ENCODE peak calls at places on chromosome 6, in ten cellular contexts. C is psoas muscle, S is heart right ventricle, A is pancreas, F is BE2C, H is uterus, K is gastrocnemius medialis, J is AG04450, R is Peyer's patch, B is adipocyte. L is an unnamed sample. For H3K27me3 and H3K9me3, the result is how much of the 10 kb centered on the place peaks cover.

GRCh38 chr6:6984585-6985366 is 123.0 kb upstream of the RREB1 start:
- DNase-seq in K (no peak), S (no peak), R (peak), J (no peak), A (no peak), H (no peak), B (no peak), F (no peak), C (no peak), L (no peak)

GRCh38 chr6:30685977-30686907 is at the start of gene PPP1R18:
- DNase-seq in C (peak), J (no peak), K (peak), F (peak), H (peak), S (peak), R (peak), B (peak), A (peak), L (peak)

GRCh38 chr6:15793288-15793687 is 130.5 kb upstream of the DTNBP1 start:
- DNase-seq in B (peak), J (no peak), A (no peak), K (peak), S (peak), F (no peak), C (peak), R (no peak), H (no peak), L (peak)

GRCh38 chr6:161673026-161673425 is 399.2 kb upstream of the AGPAT4 start:
- DNase-seq in J (no peak), C (no peak), H (no peak), K (no peak), F (no peak), R (no peak), B (no peak), S (no peak), A (no peak), L (no peak)

GRCh38 chr6:168666751-168667427 is 225.9 kb downstream of the SMOC2 start:
- DNase-seq in R (no peak), A (no peak), C (no peak), H (peak), K (no peak), F (no peak), J (no peak), S (no peak), B (no peak), L (no peak)

GRCh38 chr6:44681782-44682181 is 294.3 kb downstream of the CDC5L start:
- DNase-seq in K (no peak), B (no peak), R (no peak), C (no peak), H (no peak), J (no peak), A (no peak), F (no peak), S (no peak), L (no peak)

GRCh38 chr6:30556714-30556963 is 350 bp upstream of the GNL1 start:
- DNase-seq in C (peak), A (no peak), H (peak), F (no peak), B (no peak), S (peak), K (peak), R (no peak), J (no peak), L (no peak)

GRCh38 chr6:135812085-135812526 is 39.4 kb upstream of the PDE7B start:
- DNase-seq in C (peak), J (no peak), H (no peak), F (peak), B (peak), A (no peak), K (peak), S (peak), R (no peak), L (peak)

GRCh38 chr6:132750455-132751248 is 7.1 kb downstream of the VNN2 start:
- DNase-seq in H (no peak), C (no peak), F (no peak), R (no peak), A (no peak), B (no peak), S (no peak), K (no peak), J (no peak), L (no peak)

GRCh38 chr6:38283734-38284362 is 355.9 kb downstream of the BTBD9 start:
- DNase-seq in S (no peak), H (no peak), K (no peak), R (no peak), F (no peak), B (no peak), A (no peak), C (no peak), J (no peak), L (peak)

GRCh38 chr6:46973029-46973428 is 51.3 kb upstream of the ADGRF5 start:
- DNase-seq in A (no peak), H (no peak), R (no peak), S (no peak), B (no peak), K (no peak), J (no peak), C (no peak), F (no peak), L (no peak)

GRCh38 chr6:20900396-20901160 is 366.3 kb downstream of the CDKAL1 start:
- DNase-seq in B (no peak), F (no peak), R (no peak), S (no peak), A (no peak), H (no peak), C (no peak), K (no peak), J (no peak), L (no peak)

GRCh38 chr6:151482290-151482689 is 11.5 kb upstream of the CCDC170 start:
- DNase-seq in S (no peak), H (no peak), B (peak), A (no peak), R (no peak), K (no peak), J (no peak), C (no peak), F (no peak), L (no peak)

GRCh38 chr6:125869427-125869826 is 78.7 kb downstream of the NCOA7 start:
- DNase-seq in C (no peak), B (no peak), J (no peak), A (no peak), K (no peak), S (peak), H (no peak), F (peak), R (no peak), L (no peak)

GRCh38 chr6:150588862-150589499 is 10.7 kb upstream of the PLEKHG1 start:
- DNase-seq in F (no peak), A (no peak), J (no peak), R (no peak), C (no peak), H (no peak), B (no peak), S (no peak), K (no peak), L (no peak)

GRCh38 chr6:43242908-43243648 is at the start of gene TTBK1:
- DNase-seq in K (no peak), J (no peak), F (peak), C (peak), S (no peak), B (no peak), A (no peak), H (no peak), R (no peak), L (no peak)

GRCh38 chr6:66675906-66676305 is 968.9 kb upstream of the EYS start:
- DNase-seq in J (no peak), F (no peak), K (no peak), B (no peak), C (no peak), A (no peak), H (no peak), R (no peak), S (no peak), L (no peak)

GRCh38 chr6:160362556-160362955 is 14.4 kb downstream of the SLC22A3 start:
- DNase-seq in J (no peak), K (no peak), A (no peak), S (peak), C (no peak), H (no peak), B (no peak), R (no peak), F (no peak), L (no peak)

GRCh38 chr6:24779416-24779815 is 4.7 kb downstream of the GMNN start:
- DNase-seq in K (no peak), B (no peak), C (no peak), J (no peak), S (no peak), F (no peak), H (no peak), R (no peak), A (no peak), L (no peak)

GRCh38 chr6:36731622-36732310 is 34.1 kb downstream of the RAB44 start:
- DNase-seq in K (no peak), A (no peak), C (peak), F (no peak), J (no peak), B (no peak), S (no peak), H (no peak), R (no peak), L (no peak)

GRCh38 chr6:7033202-7033601 is 74.6 kb upstream of the RREB1 start:
- DNase-seq in R (no peak), B (no peak), F (no peak), H (no peak), S (no peak), K (no peak), C (no peak), J (no peak), A (no peak), L (no peak)

GRCh38 chr6:20366082-20366834 is 35.4 kb upstream of the E2F3 start:
- DNase-seq in A (no peak), J (no peak), H (no peak), R (no peak), F (no peak), K (no peak), C (no peak), B (no peak), S (no peak), L (no peak)

GRCh38 chr6:34046617-34047016 is 99.3 kb downstream of the GRM4 start:
- DNase-seq in R (no peak), B (no peak), C (no peak), K (no peak), J (no peak), A (no peak), S (no peak), H (no peak), F (no peak), L (no peak)

GRCh38 chr6:127907960-127908640 is 7.2 kb upstream of the THEMIS start:
- DNase-seq in S (no peak), A (no peak), B (no peak), K (no peak), J (no peak), R (no peak), H (no peak), F (no peak), C (no peak), L (no peak)

GRCh38 chr6:138769102-138769676 is 4.4 kb upstream of the CCDC28A start:
- DNase-seq in A (no peak), K (no peak), R (no peak), C (no peak), J (no peak), H (no peak), F (no peak), S (no peak), B (no peak), L (no peak)

GRCh38 chr6:55474386-55474785 is 104.6 kb downstream of the HMGCLL1 start:
- DNase-seq in S (no peak), K (no peak), F (no peak), R (no peak), A (no peak), C (no peak), J (no peak), B (no peak), H (no peak), L (no peak)

GRCh38 chr6:156809034-156809433 is 31.9 kb downstream of the ARID1B start:
- DNase-seq in K (peak), R (no peak), S (no peak), B (peak), A (no peak), F (peak), J (no peak), H (no peak), C (no peak), L (no peak)

DNA sequence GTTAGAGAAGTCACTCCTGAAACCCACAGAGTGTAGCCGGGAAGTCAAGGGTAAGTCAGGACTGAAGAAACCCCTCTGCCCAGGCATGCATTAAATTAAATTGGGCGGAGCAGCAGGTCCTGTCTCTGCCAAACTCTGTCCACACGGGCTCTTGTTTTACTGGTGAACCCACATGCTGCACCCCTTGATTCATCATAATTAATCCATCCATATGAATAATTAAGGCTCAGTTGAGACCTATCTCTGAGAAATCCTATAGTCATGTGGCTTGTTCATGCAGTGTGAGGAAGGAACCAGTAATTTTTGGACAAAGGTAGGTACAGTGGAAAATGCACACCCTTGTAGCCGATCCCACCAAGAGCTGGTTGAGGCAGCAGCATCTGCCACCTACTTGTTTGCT is 43.0 kb downstream of the PXDC1 start:
- DNase-seq in K (no peak), F (no peak), S (no peak), A (no peak), B (no peak), J (no peak), H (no peak), R (no peak), C (no peak), L (no peak)
- H3K4me3 ChIP-seq in K (no peak), F (no peak), S (no peak), A (no peak), B (no peak), J (no peak), H (no peak), R (no peak), C (no peak), L (no peak)

GRCh38 chr6:27312950-27313271 is 838 bp upstream of the POM121L2 start:
- DNase-seq in A (no peak), B (no peak), K (no peak), C (no peak), J (no peak), F (no peak), R (no peak), S (no peak), H (no peak), L (no peak)

GRCh38 chr6:27314046-27314445 is 2.0 kb upstream of the POM121L2 start:
- DNase-seq in F (no peak), H (no peak), R (no peak), S (no peak), A (no peak), C (no peak), B (no peak), J (no peak), K (no peak), L (no peak)

GRCh38 chr6:27311806-27312145 is 297 bp downstream of the POM121L2 start:
- DNase-seq in J (no peak), K (no peak), H (no peak), C (no peak), F (no peak), R (no peak), S (no peak), B (no peak), A (peak), L (no peak)

DNA sequence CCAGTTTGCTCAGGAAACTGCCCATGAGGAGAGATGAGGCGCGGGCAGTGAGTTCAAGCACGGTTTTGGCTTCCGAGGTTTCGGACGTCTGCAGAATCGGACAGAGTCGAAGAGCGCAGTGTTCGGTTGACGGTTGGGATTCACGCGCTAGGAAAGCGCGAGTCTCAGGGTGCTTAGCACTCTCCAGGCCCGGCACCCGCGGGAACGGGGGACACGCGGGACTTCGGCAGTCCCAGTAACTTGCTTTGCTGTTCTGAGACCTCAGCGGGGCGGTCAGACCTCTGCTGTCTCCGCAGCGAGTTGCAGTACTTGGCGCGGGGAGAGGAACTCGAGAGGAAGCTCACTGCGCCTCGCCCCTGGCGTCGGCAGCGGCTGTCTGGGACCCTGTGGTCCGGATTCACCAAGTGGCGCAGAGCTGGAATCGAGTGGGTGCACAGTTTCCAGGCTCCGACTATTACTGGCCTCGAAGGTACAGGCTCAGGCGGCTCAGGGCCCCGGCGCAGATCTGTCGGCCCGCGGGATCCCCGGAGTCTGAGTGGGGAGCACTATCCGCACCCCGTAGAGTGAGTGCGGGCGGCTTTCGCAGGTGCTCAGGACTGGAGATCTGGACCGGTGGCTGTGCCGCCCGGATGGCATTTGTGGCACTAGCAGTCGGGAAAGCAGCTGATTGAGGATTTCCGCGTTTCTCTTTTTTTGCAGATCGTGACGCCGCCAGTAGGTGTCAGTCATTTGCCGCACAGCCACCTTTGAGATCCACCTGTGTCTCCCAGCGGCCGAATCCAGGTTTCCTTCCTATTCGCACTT is at the start of gene POM121L2:
- DNase-seq in A (peak), K (no peak), S (no peak), J (no peak), R (peak), B (peak), F (peak), C (no peak), H (no peak), L (peak)
- H3K27me3 ChIP-seq in A (under half), K (under half), S (half or more), J (under half), R (under half), B (under half), F (under half), C (under half), H (under half), L (under half)

DNA sequence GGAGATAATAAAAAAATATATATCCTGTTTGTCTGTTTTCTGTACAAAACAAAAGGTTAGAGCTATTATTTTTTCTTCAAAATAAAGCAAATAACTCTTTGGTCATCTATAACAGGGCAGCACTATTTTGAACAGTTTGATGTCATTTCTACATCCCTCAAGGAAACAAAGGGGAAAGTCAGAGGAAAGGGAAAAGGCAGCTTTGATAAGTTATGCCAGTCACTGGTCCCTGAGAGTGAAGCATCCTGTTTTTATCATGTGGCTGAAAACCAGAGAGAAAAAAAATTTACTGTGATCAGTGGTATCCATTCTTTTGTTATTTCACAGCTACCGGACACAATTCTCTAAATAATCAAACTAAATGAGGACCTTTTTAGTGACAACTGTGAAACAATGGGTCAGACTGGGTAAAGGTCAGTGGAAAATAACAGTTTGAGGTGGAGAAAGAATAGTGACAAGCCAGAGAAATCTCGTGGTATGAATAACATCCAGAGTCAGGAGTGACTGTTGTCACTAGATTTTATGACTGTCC is 356.0 kb downstream of the HDGFL1 start:
- DNase-seq in R (no peak), F (no peak), S (no peak), A (no peak), K (no peak), H (no peak), J (no peak), C (no peak), B (no peak), L (no peak)
- H3K9me3 ChIP-seq in R (under half), F (under half), S (under half), A (under half), K (under half), H (under half), J (under half), C (under half), B (under half), L (under half)

DNA sequence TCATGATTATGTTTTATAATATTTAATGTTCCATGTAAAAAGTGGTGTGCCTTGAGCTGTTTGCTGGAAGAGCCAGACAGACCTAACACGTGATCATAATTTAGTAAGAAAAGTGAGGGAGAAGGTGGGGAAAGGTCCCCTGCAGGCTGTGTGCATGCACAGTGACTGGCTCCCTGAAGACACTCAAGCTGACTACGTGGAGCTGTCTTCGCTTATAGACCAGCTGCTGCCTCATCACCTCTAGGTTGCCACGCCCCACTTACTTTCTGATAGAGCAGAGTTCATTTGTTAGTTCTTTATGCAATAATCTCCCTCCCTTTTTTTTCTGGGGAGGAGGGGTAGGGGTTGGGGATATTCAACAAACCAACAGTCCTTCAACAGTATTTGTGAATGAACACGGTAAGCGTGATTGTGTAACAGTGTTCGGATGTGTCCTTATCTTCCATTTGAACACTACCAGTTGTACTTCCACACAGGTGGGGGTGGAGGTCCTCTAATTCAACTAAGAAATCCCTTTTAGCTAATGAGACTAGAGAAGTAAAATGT is 157.3 kb downstream of the BACH2 start:
- DNase-seq in B (no peak), A (no peak), J (no peak), S (no peak), R (no peak), K (no peak), C (no peak), F (no peak), H (no peak), L (no peak)
- H3K4me3 ChIP-seq in B (no peak), A (no peak), J (no peak), S (no peak), R (no peak), K (no peak), C (no peak), F (no peak), H (no peak), L (no peak)

DNA sequence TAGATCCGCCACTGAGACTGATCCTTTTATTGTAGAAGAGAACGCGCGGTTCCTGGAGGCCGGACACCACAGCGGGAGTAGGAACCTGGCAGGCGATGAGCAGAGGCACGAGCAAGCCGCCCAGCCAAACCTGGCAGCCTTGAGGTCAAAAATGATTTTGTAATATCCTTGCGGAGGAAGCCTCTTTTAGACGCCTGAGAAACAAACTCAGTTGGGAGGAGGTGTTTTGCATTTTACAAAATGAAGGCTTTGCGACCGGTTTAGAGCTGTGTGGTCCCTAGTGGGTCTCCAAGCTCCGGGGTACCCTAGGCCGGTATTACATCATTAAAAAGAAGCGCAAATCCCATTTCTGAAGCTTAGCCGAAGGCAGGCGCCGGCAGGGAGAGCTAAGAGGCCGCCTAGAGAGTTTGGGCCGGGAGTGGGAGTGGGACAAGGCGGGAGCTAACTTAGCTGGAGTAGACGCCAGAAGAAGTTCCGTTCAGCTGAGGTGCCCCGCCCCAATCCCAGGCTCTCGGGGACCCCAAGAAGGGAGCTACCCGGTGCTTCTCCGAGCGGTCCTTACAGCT is 1.8 kb upstream of the TBX18 start:
- DNase-seq in B (no peak), A (no peak), S (no peak), R (no peak), J (no peak), C (peak), K (no peak), F (no peak), H (no peak), L (no peak)
- H3K27me3 ChIP-seq in B (under half), A (half or more), S (half or more), R (under half), J (half or more), C (under half), K (half or more), F (half or more), H (under half), L (under half)